ENCODE peak calls at places on chromosomes 4 and X, in seven cellular contexts. V, U, J, I, N, T and X are unnamed samples.

GRCh38 chr4:20698820-20699219 is 1.4 kb upstream of the PACRGL start:
- DNase-seq in J (no peak), N (no peak), U (no peak), I (no peak), V (no peak), T (no peak), X (no peak)

GRCh38 chr4:95867919-95868318 is 28.0 kb downstream of the PDHA2 start:
- DNase-seq in J (peak; percentile 54), T (no peak), V (peak; percentile 29), I (no peak), U (peak; percentile 9), N (no peak), X (no peak)

GRCh38 chr4:111639876-111640275 is 505.4 kb upstream of the FAM241A start:
- DNase-seq in T (no peak), J (no peak), V (peak; percentile 59), N (peak; percentile 24), I (peak; percentile 4), U (peak; percentile 29), X (peak; percentile 40)

GRCh38 chrX:65720580-65720979 is 53.1 kb downstream of the MSN start:
- DNase-seq in V (peak; percentile 41), J (no peak), U (no peak), N (no peak), T (no peak), I (no peak), X (no peak)

GRCh38 chr4:25290490-25291067 is 22.0 kb upstream of the ZCCHC4 start:
- DNase-seq in I (no peak), T (no peak), N (no peak), U (peak; percentile 5), V (no peak), J (peak; percentile 65), X (no peak)

GRCh38 chrX:44451056-44451455 is 91.6 kb downstream of the FUNDC1 start:
- DNase-seq in T (no peak), N (no peak), V (no peak), I (no peak), J (peak; percentile 45), U (no peak), X (no peak)

GRCh38 chr4:41460641-41461040 is 77.3 kb upstream of the LIMCH1 start:
- DNase-seq in J (no peak), I (no peak), N (no peak), T (no peak), V (no peak), U (no peak), X (no peak)

GRCh38 chr4:148740701-148741100 is 298.5 kb upstream of the NR3C2 start:
- DNase-seq in U (no peak), N (no peak), I (no peak), J (no peak), T (no peak), V (no peak), X (no peak)

GRCh38 chr4:169249214-169249973 is 21.4 kb downstream of the SH3RF1 start:
- DNase-seq in N (no peak), U (peak; percentile 81), I (no peak), T (no peak), V (peak; percentile 80), J (no peak), X (no peak)

GRCh38 chrX:69080912-69081465 is 84.3 kb downstream of the PJA1 start:
- DNase-seq in T (peak; percentile 65), J (no peak), U (no peak), I (no peak), N (no peak), V (no peak), X (no peak)

GRCh38 chrX:119407681-119408080 is 8.5 kb downstream of the SLC25A43 start:
- DNase-seq in V (peak; percentile 30), I (no peak), J (no peak), N (no peak), U (peak; percentile 44), T (no peak), X (no peak)

GRCh38 chrX:74509989-74510388 is 88.7 kb downstream of the SLC16A2 start:
- DNase-seq in U (peak; percentile 51), N (no peak), T (no peak), I (no peak), J (no peak), V (no peak), X (no peak)

GRCh38 chr4:83364312-83364711 is 29.7 kb upstream of the HPSE start:
- DNase-seq in I (no peak), J (no peak), N (no peak), T (no peak), U (peak; percentile 31), V (no peak), X (no peak)

GRCh38 chrX:41781500-41781899 is 57.5 kb downstream of the GPR82 start:
- DNase-seq in U (peak; percentile 45), V (peak; percentile 60), T (no peak), N (no peak), I (no peak), J (peak; percentile 42), X (no peak)

GRCh38 chr4:95549246-95550138 is 719 bp upstream of the UNC5C start:
- DNase-seq in T (peak; percentile 91), U (peak; percentile 62), N (no peak), I (no peak), V (peak; percentile 72), J (peak; percentile 53), X (no peak)

GRCh38 chrX:96683997-96684338 is 674 bp upstream of the DIAPH2 start:
- DNase-seq in N (no peak), I (no peak), T (no peak), V (no peak), J (no peak), U (no peak), X (no peak)

GRCh38 chr4:168612435-168613139 is 115.7 kb downstream of the PALLD start:
- DNase-seq in T (no peak), I (no peak), N (no peak), J (no peak), U (peak; percentile 77), V (peak; percentile 85), X (peak; percentile 61)

GRCh38 chrX:48451708-48452107 is 18.4 kb downstream of the SLC38A5 start:
- DNase-seq in J (peak; percentile 3), V (no peak), I (no peak), T (no peak), U (no peak), N (no peak), X (no peak)

GRCh38 chr4:138567696-138568095 is 325.5 kb upstream of the SLC7A11 start:
- DNase-seq in J (no peak), T (no peak), U (peak; percentile 78), N (no peak), V (no peak), I (no peak), X (no peak)

GRCh38 chrX:132590350-132591026 is 101.7 kb upstream of the MBNL3 start:
- DNase-seq in U (no peak), T (no peak), I (no peak), N (no peak), J (peak; percentile 3), V (no peak), X (no peak)

GRCh38 chr4:71545168-71545567 is 206.3 kb downstream of the SLC4A4 start:
- DNase-seq in V (peak; percentile 59), U (peak; percentile 62), T (no peak), I (peak; percentile 85), N (no peak), J (no peak), X (peak; percentile 61)

GRCh38 chr4:173486714-173487392 is 43.2 kb downstream of the HAND2 start:
- DNase-seq in V (peak; percentile 33), N (no peak), J (peak; percentile 65), U (peak; percentile 66), I (no peak), T (peak; percentile 75), X (no peak)

GRCh38 chr4:184190711-184191110 is 27.0 kb downstream of the ENPP6 start:
- DNase-seq in J (no peak), T (no peak), I (no peak), V (no peak), N (no peak), U (no peak), X (no peak)

GRCh38 chr4:150126880-150127236 is 48.6 kb downstream of the DCLK2 start:
- DNase-seq in T (no peak), U (peak; percentile 88), N (no peak), J (no peak), I (no peak), V (peak; percentile 86), X (peak; percentile 45)

GRCh38 chr4:185654311-185654710 is 119.0 kb upstream of the PDLIM3 start:
- DNase-seq in I (no peak), N (no peak), T (no peak), J (no peak), U (no peak), V (no peak), X (no peak)

GRCh38 chrX:98357146-98357545 is 1473.4 kb downstream of the RPA4 start:
- DNase-seq in V (no peak), T (no peak), U (no peak), N (no peak), J (no peak), I (no peak), X (no peak)

GRCh38 chrX:110212299-110212698 is 105.6 kb downstream of the AMMECR1 start:
- DNase-seq in T (no peak), N (no peak), J (peak; percentile 3), V (no peak), U (no peak), I (no peak), X (no peak)

GRCh38 chr4:189940178-189941004 is at the start of gene FRG1:
- DNase-seq in N (peak; percentile 82), I (peak; percentile 84), T (peak; percentile 99), J (peak; percentile 95), U (peak; percentile 94), V (peak; percentile 95), X (peak; percentile 85)

GRCh38 chr4:124133753-124134152 is 578.8 kb downstream of the ANKRD50 start:
- DNase-seq in J (no peak), N (no peak), V (no peak), T (no peak), I (no peak), U (no peak), X (no peak)

GRCh38 chr4:85778809-85779124 is 303.8 kb downstream of the ARHGAP24 start:
- DNase-seq in I (no peak), V (peak; percentile 74), U (peak; percentile 39), J (no peak), T (no peak), N (no peak), X (no peak)
- H3K4me3 ChIP-seq in I (peak overlapping the region; percentile 38), V (peak overlapping the region; percentile 39), U (peak overlapping the region; percentile 59), J (no peak overlapping the region), T (peak overlapping the region; percentile 81), N (no peak overlapping the region), X (peak overlapping the region; percentile 56)

DNA sequence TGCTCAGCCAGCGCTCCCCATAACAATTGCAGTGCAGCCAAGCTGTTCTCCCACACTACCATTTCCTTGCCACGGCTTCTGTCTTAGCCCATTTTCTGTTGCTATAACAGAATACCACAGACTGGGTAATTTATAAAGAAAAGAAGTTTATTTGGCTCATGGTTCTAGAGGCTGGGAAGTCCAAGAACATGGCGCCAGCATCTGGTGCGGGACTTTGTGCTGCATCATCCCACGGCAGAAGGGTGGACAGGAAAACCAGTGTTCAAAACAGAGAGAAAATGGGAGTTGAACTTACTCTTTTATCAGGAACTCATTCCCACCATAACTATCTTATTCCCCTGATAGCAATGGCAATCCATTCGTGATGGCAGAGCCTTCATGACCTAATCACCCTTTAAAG is 104.6 kb downstream of the FHDC1 start:
- DNase-seq in I (no peak), U (no peak), N (no peak), J (no peak), T (no peak), V (no peak), X (no peak)
- H3K4me3 ChIP-seq in I (no peak overlapping the region), U (no peak overlapping the region), N (no peak overlapping the region), J (no peak overlapping the region), T (no peak overlapping the region), V (no peak overlapping the region), X (no peak overlapping the region)

GRCh38 chr4:140049924-140050681 is 103.9 kb downstream of the MAML3 start:
- DNase-seq in I (no peak), J (peak; percentile 87), N (no peak), U (peak; percentile 51), T (no peak), V (peak; percentile 58), X (no peak)
- H3K4me3 ChIP-seq in I (no peak overlapping the region), J (no peak overlapping the region), N (no peak overlapping the region), U (no peak overlapping the region), T (no peak overlapping the region), V (no peak overlapping the region), X (no peak overlapping the region)

GRCh38 chr4:26813698-26814097 is 46.9 kb upstream of the STIM2 start:
- DNase-seq in N (no peak), T (no peak), V (no peak), U (no peak), I (no peak), J (no peak), X (no peak)
- H3K4me3 ChIP-seq in N (no peak overlapping the region), T (no peak overlapping the region), V (no peak overlapping the region), U (no peak overlapping the region), I (no peak overlapping the region), J (no peak overlapping the region), X (no peak overlapping the region)